ENCODE peak calls at places on chromosomes 2 and 18, in six cellular contexts. One of them, this sample, is unnamed.
A peak's percentile ranks its signal among the peaks of the same experiment; 100 is the strongest.

GRCh38 chr2:230715201-230715600 is 2.6 kb downstream of the CAB39 start:
- DNase-seq in stomach: no peak
- DNase-seq in keratinocyte: no peak
- DNase-seq in Calu3: no peak
- DNase-seq in GM12865: no peak
- DNase-seq in bronchial epithelial cell: no peak
- DNase-seq in this sample: no peak

GRCh38 chr2:239944706-239945551 is 80.2 kb downstream of the NDUFA10 start:
- DNase-seq in keratinocyte: no peak
- DNase-seq in Calu3: no peak
- DNase-seq in stomach: no peak
- DNase-seq in bronchial epithelial cell: no peak
- DNase-seq in GM12865: no peak
- DNase-seq in this sample: no peak

GRCh38 chr2:62306751-62307468 is 111.0 kb downstream of the B3GNT2 start:
- DNase-seq in bronchial epithelial cell: peak; percentile 95
- DNase-seq in keratinocyte: no peak
- DNase-seq in stomach: peak; percentile 40
- DNase-seq in GM12865: peak; percentile 94
- DNase-seq in Calu3: peak; percentile 62
- DNase-seq in this sample: peak; percentile 59

GRCh38 chr2:157246212-157247067 is 11.1 kb upstream of the GALNT5 start:
- DNase-seq in GM12865: peak; percentile 89
- DNase-seq in keratinocyte: peak; percentile 30
- DNase-seq in bronchial epithelial cell: peak; percentile 99
- DNase-seq in stomach: no peak
- DNase-seq in Calu3: peak; percentile 57
- DNase-seq in this sample: peak; percentile 51

GRCh38 chr2:44120428-44120827 is 48.2 kb upstream of the PPM1B start:
- DNase-seq in bronchial epithelial cell: peak; percentile 83
- DNase-seq in keratinocyte: peak; percentile 26
- DNase-seq in stomach: no peak
- DNase-seq in Calu3: no peak
- DNase-seq in GM12865: peak; percentile 26
- DNase-seq in this sample: no peak

GRCh38 chr2:12951657-12951973 is 234.9 kb downstream of the TRIB2 start:
- DNase-seq in keratinocyte: no peak
- DNase-seq in bronchial epithelial cell: no peak
- DNase-seq in GM12865: no peak
- DNase-seq in Calu3: no peak
- DNase-seq in stomach: no peak
- DNase-seq in this sample: no peak

GRCh38 chr2:211144078-211144477 is 587.7 kb downstream of the CPS1 start:
- DNase-seq in keratinocyte: peak; percentile 5
- DNase-seq in GM12865: no peak
- DNase-seq in bronchial epithelial cell: peak; percentile 78
- DNase-seq in Calu3: no peak
- DNase-seq in stomach: no peak
- DNase-seq in this sample: no peak

GRCh38 chr2:223108376-223109100 is 56.5 kb downstream of the KCNE4 start:
- DNase-seq in GM12865: no peak
- DNase-seq in Calu3: no peak
- DNase-seq in bronchial epithelial cell: peak; percentile 27
- DNase-seq in stomach: no peak
- DNase-seq in keratinocyte: no peak
- DNase-seq in this sample: no peak

GRCh38 chr2:85917887-85918795 is 29.4 kb upstream of the ST3GAL5 start:
- DNase-seq in bronchial epithelial cell: peak; percentile 86
- DNase-seq in stomach: no peak
- DNase-seq in GM12865: no peak
- DNase-seq in keratinocyte: no peak
- DNase-seq in Calu3: no peak
- DNase-seq in this sample: no peak
- TF ChIP-seq CTCF in bronchial epithelial cell: no peak
- TF ChIP-seq CTCF in stomach: no peak
- TF ChIP-seq CTCF in GM12865: no peak
- TF ChIP-seq CTCF in keratinocyte: no peak
- TF ChIP-seq CTCF in Calu3: no peak
- TF ChIP-seq CTCF in this sample: no peak

GRCh38 chr2:120439067-120439368 is 93.1 kb downstream of the INHBB start:
- DNase-seq in stomach: no peak
- DNase-seq in bronchial epithelial cell: no peak
- DNase-seq in Calu3: no peak
- DNase-seq in GM12865: no peak
- DNase-seq in keratinocyte: no peak
- DNase-seq in this sample: no peak
- TF ChIP-seq CTCF in stomach: no peak
- TF ChIP-seq CTCF in bronchial epithelial cell: no peak
- TF ChIP-seq CTCF in Calu3: no peak
- TF ChIP-seq CTCF in GM12865: no peak
- TF ChIP-seq CTCF in keratinocyte: no peak
- TF ChIP-seq CTCF in this sample: no peak

GRCh38 chr18:79208882-79209281 is 139.7 kb downstream of the ATP9B start:
- DNase-seq in stomach: no peak
- DNase-seq in bronchial epithelial cell: no peak
- DNase-seq in keratinocyte: no peak
- DNase-seq in GM12865: no peak
- DNase-seq in Calu3: no peak
- DNase-seq in this sample: no peak
- TF ChIP-seq CTCF in stomach: no peak
- TF ChIP-seq CTCF in bronchial epithelial cell: no peak
- TF ChIP-seq CTCF in keratinocyte: no peak
- TF ChIP-seq CTCF in GM12865: no peak
- TF ChIP-seq CTCF in Calu3: no peak
- TF ChIP-seq CTCF in this sample: no peak

DNA sequence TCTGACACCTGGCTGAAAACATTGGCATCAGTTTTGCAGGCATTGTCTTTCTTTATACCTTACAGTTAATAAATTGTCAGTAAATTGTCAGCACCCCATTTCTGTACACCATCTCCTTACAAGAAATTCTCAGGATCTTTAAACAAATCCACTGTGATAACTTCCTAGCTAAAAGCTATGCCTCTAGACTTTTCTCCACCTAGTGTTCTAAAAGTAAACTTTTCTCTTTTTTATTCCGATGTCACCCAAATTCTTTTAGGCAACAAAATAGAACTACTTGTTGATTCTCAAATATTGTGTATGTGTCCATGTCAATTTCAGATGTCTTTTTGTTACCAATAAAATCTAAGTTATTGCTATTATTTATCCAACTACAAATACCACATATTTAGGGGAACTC is 617.4 kb upstream of the NRXN1 start:
- DNase-seq in keratinocyte: no peak
- DNase-seq in stomach: no peak
- DNase-seq in bronchial epithelial cell: no peak
- DNase-seq in GM12865: no peak
- DNase-seq in Calu3: no peak
- DNase-seq in this sample: no peak
- TF ChIP-seq CTCF in keratinocyte: no peak
- TF ChIP-seq CTCF in stomach: no peak
- TF ChIP-seq CTCF in bronchial epithelial cell: no peak
- TF ChIP-seq CTCF in GM12865: no peak
- TF ChIP-seq CTCF in Calu3: no peak
- TF ChIP-seq CTCF in this sample: no peak

DNA sequence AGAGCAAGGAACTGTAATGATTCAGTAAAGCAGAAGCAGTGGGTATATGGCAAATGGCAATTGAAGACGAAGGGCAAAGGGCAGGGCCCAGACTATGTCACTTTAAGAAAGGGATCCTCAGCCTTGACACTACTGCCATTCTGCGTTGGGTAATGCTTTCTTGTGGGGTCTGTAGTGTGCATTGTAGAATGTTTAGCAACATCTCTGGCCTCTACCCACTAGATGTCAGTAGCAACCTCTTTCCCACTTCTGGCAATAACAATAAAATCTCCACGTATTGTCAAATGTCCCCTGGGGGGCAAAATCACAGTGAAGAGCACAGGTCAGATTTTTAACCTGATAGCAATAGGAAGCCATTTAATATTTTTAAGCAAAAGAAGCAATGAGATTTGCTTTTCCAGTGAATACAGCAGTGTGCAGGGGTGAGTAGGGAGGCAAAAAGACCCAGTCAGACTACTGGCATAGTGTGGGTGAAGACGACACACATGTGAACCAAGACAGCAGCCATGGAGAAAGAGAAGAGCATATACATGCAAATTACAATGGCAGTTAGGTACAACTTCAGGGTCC is 209.5 kb downstream of the DYM start:
- DNase-seq in keratinocyte: no peak
- DNase-seq in GM12865: peak; percentile 18
- DNase-seq in stomach: no peak
- DNase-seq in Calu3: peak; percentile 4
- DNase-seq in bronchial epithelial cell: no peak
- DNase-seq in this sample: no peak
- TF ChIP-seq CTCF in keratinocyte: peak; percentile 49
- TF ChIP-seq CTCF in GM12865: peak; percentile 27
- TF ChIP-seq CTCF in stomach: no peak
- TF ChIP-seq CTCF in Calu3: no peak
- TF ChIP-seq CTCF in bronchial epithelial cell: peak; percentile 18
- TF ChIP-seq CTCF in this sample: peak; percentile 43

GRCh38 chr2:21415234-21415633 is 291.5 kb downstream of the TDRD15 start:
- DNase-seq in stomach: no peak
- DNase-seq in bronchial epithelial cell: no peak
- DNase-seq in keratinocyte: no peak
- DNase-seq in Calu3: no peak
- DNase-seq in GM12865: no peak
- DNase-seq in this sample: no peak
- TF ChIP-seq CTCF in stomach: no peak
- TF ChIP-seq CTCF in bronchial epithelial cell: no peak
- TF ChIP-seq CTCF in keratinocyte: peak; percentile 19
- TF ChIP-seq CTCF in Calu3: no peak
- TF ChIP-seq CTCF in GM12865: peak; percentile 13
- TF ChIP-seq CTCF in this sample: peak; percentile 23

GRCh38 chr2:166892397-166892796 is 4.1 kb downstream of the XIRP2 start:
- DNase-seq in Calu3: no peak
- DNase-seq in stomach: no peak
- DNase-seq in keratinocyte: no peak
- DNase-seq in GM12865: no peak
- DNase-seq in bronchial epithelial cell: no peak
- DNase-seq in this sample: no peak

GRCh38 chr2:166897666-166898065 is 9.4 kb downstream of the XIRP2 start:
- DNase-seq in bronchial epithelial cell: no peak
- DNase-seq in stomach: no peak
- DNase-seq in GM12865: no peak
- DNase-seq in Calu3: no peak
- DNase-seq in keratinocyte: no peak
- DNase-seq in this sample: no peak

GRCh38 chr2:166899676-166900075 is 11.4 kb downstream of the XIRP2 start:
- DNase-seq in bronchial epithelial cell: no peak
- DNase-seq in Calu3: no peak
- DNase-seq in stomach: no peak
- DNase-seq in keratinocyte: no peak
- DNase-seq in GM12865: no peak
- DNase-seq in this sample: no peak

GRCh38 chr2:166891727-166892126 is 3.4 kb downstream of the XIRP2 start:
- DNase-seq in bronchial epithelial cell: no peak
- DNase-seq in Calu3: no peak
- DNase-seq in stomach: no peak
- DNase-seq in keratinocyte: no peak
- DNase-seq in GM12865: no peak
- DNase-seq in this sample: no peak

GRCh38 chr2:166895243-166895642 is 7.0 kb downstream of the XIRP2 start:
- DNase-seq in bronchial epithelial cell: no peak
- DNase-seq in Calu3: no peak
- DNase-seq in GM12865: no peak
- DNase-seq in keratinocyte: no peak
- DNase-seq in stomach: no peak
- DNase-seq in this sample: no peak
- TF ChIP-seq CTCF in bronchial epithelial cell: no peak
- TF ChIP-seq CTCF in Calu3: no peak
- TF ChIP-seq CTCF in GM12865: no peak
- TF ChIP-seq CTCF in keratinocyte: no peak
- TF ChIP-seq CTCF in stomach: no peak
- TF ChIP-seq CTCF in this sample: no peak

DNA sequence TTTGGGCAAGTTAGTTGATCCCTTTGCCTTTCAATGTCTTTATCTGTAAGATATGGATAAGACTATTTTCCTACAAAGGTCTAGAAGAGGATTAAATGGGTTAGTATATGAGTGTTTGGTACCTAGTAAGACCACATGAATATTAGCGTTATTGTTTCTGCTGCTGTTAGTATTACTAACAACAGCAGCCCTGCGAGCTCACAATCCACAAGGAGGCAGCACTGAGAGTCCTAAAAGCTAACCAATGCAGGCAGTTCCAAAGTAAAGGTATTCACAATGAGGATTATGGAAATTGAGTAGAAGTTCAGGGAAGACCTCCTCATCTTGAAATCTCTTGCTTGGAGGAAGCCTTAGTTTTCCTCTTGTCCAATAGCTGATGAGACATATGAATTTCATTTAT is 248.9 kb downstream of the TDRD15 start:
- DNase-seq in keratinocyte: no peak
- DNase-seq in GM12865: peak; percentile 26
- DNase-seq in stomach: no peak
- DNase-seq in Calu3: no peak
- DNase-seq in bronchial epithelial cell: peak; percentile 28
- DNase-seq in this sample: no peak
- TF ChIP-seq CTCF in keratinocyte: peak; percentile 62
- TF ChIP-seq CTCF in GM12865: peak; percentile 49
- TF ChIP-seq CTCF in stomach: no peak
- TF ChIP-seq CTCF in Calu3: no peak
- TF ChIP-seq CTCF in bronchial epithelial cell: peak; percentile 49
- TF ChIP-seq CTCF in this sample: peak; percentile 57

DNA sequence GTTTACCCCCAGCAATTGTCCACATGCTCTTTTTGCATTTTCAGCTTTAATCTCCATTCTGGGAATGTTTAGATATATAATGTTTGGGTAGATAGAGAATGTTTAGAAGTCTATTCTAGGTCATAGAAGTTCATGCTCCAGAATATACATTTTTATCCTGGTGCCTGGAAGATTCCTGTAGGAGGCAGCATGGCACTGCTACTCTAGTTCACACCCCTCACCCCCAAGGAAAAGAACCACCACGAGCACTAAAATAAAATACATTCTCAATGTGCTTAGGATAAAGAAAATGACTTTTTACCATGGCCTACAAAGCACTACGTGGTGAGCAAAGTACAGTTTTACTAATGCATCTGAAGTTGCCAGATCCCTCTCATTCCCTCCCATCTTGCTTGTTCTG is 53.8 kb downstream of the MYO1B start:
- DNase-seq in GM12865: no peak
- DNase-seq in keratinocyte: no peak
- DNase-seq in stomach: no peak
- DNase-seq in bronchial epithelial cell: no peak
- DNase-seq in Calu3: no peak
- DNase-seq in this sample: no peak
- TF ChIP-seq CTCF in GM12865: no peak
- TF ChIP-seq CTCF in keratinocyte: peak; percentile 23
- TF ChIP-seq CTCF in stomach: no peak
- TF ChIP-seq CTCF in bronchial epithelial cell: no peak
- TF ChIP-seq CTCF in Calu3: no peak
- TF ChIP-seq CTCF in this sample: no peak

DNA sequence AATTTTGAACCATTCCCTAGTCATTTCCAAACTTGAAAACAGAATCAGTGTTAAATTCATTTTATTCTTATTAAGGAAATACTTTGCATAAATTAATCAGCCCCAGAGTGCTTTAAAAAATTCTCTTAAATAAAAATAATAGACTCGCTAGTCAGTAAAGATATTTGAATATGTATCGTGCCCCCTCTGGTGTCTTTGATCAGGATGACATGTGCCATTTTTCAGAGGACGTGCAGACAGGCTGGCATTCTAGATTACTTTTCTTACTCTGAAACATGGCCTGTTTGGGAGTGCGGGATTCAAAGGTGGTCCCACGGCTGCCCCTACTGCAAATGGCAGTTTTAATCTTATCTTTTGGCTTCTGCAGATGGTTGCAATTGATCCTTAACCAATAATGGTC is 5.5 kb upstream of the MROH2A start:
- DNase-seq in Calu3: no peak
- DNase-seq in keratinocyte: no peak
- DNase-seq in bronchial epithelial cell: no peak
- DNase-seq in stomach: no peak
- DNase-seq in GM12865: no peak
- DNase-seq in this sample: no peak
- TF ChIP-seq CTCF in Calu3: no peak
- TF ChIP-seq CTCF in keratinocyte: no peak
- TF ChIP-seq CTCF in bronchial epithelial cell: no peak
- TF ChIP-seq CTCF in stomach: no peak
- TF ChIP-seq CTCF in GM12865: no peak
- TF ChIP-seq CTCF in this sample: no peak

This sample was measured in GM12864.